ENCODE peak calls at places on chromosomes 7 and 10, in eight cellular contexts. J is uterus; S is keratinocyte; C is SK-N-SH; L is mesenchymal stem cell; T is spleen; M is CD8-positive, alpha-beta T cell; U is transverse colon. F is an unnamed sample.

GRCh38 chr10:47044741-47045140 is 133.5 kb downstream of the PTPN20 start:
- DNase-seq in T (peak; percentile 67), S (no peak), J (peak; percentile 16), C (peak; percentile 63), M (no peak), L (no peak), U (no peak), F (no peak)

GRCh38 chr7:158774916-158775315 is 54.4 kb downstream of the ESYT2 start:
- DNase-seq in S (no peak), C (no peak), L (no peak), U (no peak), M (no peak), J (no peak), T (no peak), F (no peak)

GRCh38 chr10:82397859-82398258 is 522.9 kb downstream of the NRG3 start:
- DNase-seq in L (no peak), C (no peak), T (no peak), M (no peak), U (no peak), J (no peak), S (no peak), F (no peak)

GRCh38 chr7:108603922-108604684 is 34.4 kb downstream of the DNAJB9 start:
- DNase-seq in L (no peak), J (no peak), U (no peak), T (no peak), M (no peak), S (no peak), C (no peak), F (no peak)

GRCh38 chr10:132141526-132142395 is 45.0 kb upstream of the DPYSL4 start:
- DNase-seq in T (peak; percentile 69), S (no peak), M (no peak), U (no peak), L (no peak), C (no peak), J (no peak), F (peak; percentile 9)

GRCh38 chr10:71383972-71384687 is 12.6 kb upstream of the CDH23 start:
- DNase-seq in C (peak; percentile 84), U (peak; percentile 79), M (peak; percentile 63), J (peak; percentile 71), T (peak; percentile 92), L (peak; percentile 44), S (no peak), F (peak; percentile 79)

GRCh38 chr7:38673795-38674194 is 42.6 kb upstream of the AMPH start:
- DNase-seq in L (peak; percentile 64), S (no peak), T (no peak), C (no peak), U (no peak), M (no peak), J (no peak), F (no peak)

GRCh38 chr7:120502132-120502531 is 229.2 kb downstream of the KCND2 start:
- DNase-seq in M (no peak), S (no peak), J (no peak), T (no peak), L (no peak), U (no peak), C (no peak), F (no peak)

GRCh38 chr7:39459606-39460090 is 106.6 kb upstream of the YAE1 start:
- DNase-seq in T (no peak), L (no peak), M (no peak), C (peak; percentile 15), S (no peak), J (no peak), U (no peak), F (no peak)

GRCh38 chr10:113987805-113988204 is 55.9 kb upstream of the ADRB1 start:
- DNase-seq in L (peak; percentile 3), C (no peak), U (no peak), M (no peak), J (no peak), S (no peak), T (no peak), F (no peak)

GRCh38 chr10:132393695-132394181 is 3.3 kb upstream of the PWWP2B start:
- DNase-seq in T (peak; percentile 77), J (no peak), L (no peak), C (no peak), U (no peak), S (no peak), M (no peak), F (no peak)

GRCh38 chr7:20329389-20330175 is 1.1 kb upstream of the ITGB8 start:
- DNase-seq in C (peak; percentile 86), M (no peak), L (peak; percentile 81), S (no peak), U (peak; percentile 71), J (peak; percentile 67), T (peak; percentile 74), F (peak; percentile 31)

GRCh38 chr7:149422914-149423285 is 38.0 kb downstream of the ZNF777 start:
- DNase-seq in L (no peak), S (no peak), J (no peak), U (peak; percentile 37), T (peak; percentile 92), C (no peak), M (peak; percentile 8), F (no peak)

GRCh38 chr10:23399701-23400144 is 39.2 kb upstream of the OTUD1 start:
- DNase-seq in U (no peak), M (no peak), T (no peak), L (peak; percentile 95), J (no peak), S (no peak), C (no peak), F (peak; percentile 52)

GRCh38 chr7:46003161-46003560 is 82.1 kb upstream of the IGFBP3 start:
- DNase-seq in C (no peak), U (no peak), J (no peak), L (no peak), S (no peak), T (no peak), M (no peak), F (no peak)

GRCh38 chr10:66746246-66746645 is 179.6 kb upstream of the LRRTM3 start:
- DNase-seq in S (no peak), L (no peak), C (no peak), J (no peak), M (no peak), T (no peak), U (no peak), F (no peak)

GRCh38 chr10:100743626-100744135 is 1.7 kb upstream of the PAX2 start:
- DNase-seq in S (peak; percentile 13), M (peak; percentile 17), L (peak; percentile 45), U (peak; percentile 54), C (peak; percentile 85), T (no peak), J (no peak), F (no peak)

DNA sequence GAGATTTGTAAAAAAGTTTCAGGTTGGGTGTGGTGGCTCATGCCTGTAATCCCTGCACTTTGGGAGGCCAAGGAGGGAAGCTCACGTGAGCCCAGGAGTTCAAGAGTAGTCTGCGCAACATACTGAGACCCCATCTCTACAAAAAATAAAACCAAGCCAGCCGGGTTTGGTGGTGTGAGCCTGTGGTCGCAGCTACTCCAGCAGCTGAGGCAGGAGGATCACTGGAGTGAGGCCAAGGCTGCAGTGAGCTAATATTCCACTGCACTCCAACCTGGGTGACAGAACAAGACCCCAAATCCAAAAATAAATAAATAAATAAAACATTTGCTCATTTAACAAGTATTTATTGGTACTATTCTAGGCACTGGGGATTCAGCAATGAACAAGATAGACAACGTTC is 1.5 kb upstream of the CHCHD1 start:
- DNase-seq in C (no peak), U (no peak), L (no peak), S (no peak), M (no peak), T (no peak), J (no peak), F (no peak)
- H3K4me3 ChIP-seq in C (no peak overlapping the region), U (no peak overlapping the region), L (no peak overlapping the region), S (no peak overlapping the region), M (no peak overlapping the region), T (no peak overlapping the region), J (no peak overlapping the region), F (no peak overlapping the region)

DNA sequence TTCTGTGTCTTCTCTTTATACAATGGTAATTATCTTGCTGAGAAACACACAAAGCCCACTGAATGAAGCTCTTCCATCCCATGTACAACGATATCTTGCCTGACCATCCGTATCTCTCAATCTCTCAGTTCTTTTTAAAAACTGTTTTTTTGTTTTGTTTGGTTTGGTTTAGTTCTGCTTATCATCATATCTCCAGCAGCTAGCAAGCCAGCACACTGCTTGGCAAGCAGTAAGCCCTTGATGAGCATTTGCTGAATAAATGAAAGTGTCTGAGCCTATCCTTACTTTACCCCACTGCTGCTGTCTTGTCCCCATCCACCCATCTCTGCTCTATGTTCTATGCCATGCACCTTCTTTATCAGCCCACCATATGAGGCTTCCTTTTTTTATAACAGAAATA is 34.2 kb downstream of the ITGB1 start:
- DNase-seq in J (no peak), U (no peak), C (no peak), L (no peak), S (no peak), M (no peak), T (no peak), F (no peak)
- H3K27ac ChIP-seq in J (no peak overlapping the region), U (no peak overlapping the region), C (peak overlapping the region; percentile 2), L (peak overlapping the region; percentile 2), S (no peak overlapping the region), M (no peak overlapping the region), T (no peak overlapping the region), F (no peak overlapping the region)

GRCh38 chr7:73842248-73842895 is at the start of gene METTL27:
- DNase-seq in S (no peak), L (peak; percentile 94), M (peak; percentile 83), C (peak; percentile 100), T (peak; percentile 95), U (peak; percentile 96), J (peak; percentile 93), F (peak; percentile 94)

GRCh38 chr7:73839290-73839689 is 3.0 kb downstream of the METTL27 start:
- DNase-seq in T (no peak), C (no peak), J (no peak), M (no peak), S (no peak), L (no peak), U (no peak), F (no peak)

GRCh38 chr7:73841689-73842247 is 548 bp downstream of the METTL27 start:
- DNase-seq in J (no peak), U (peak; percentile 22), M (no peak), L (no peak), C (peak; percentile 69), T (no peak), S (no peak), F (no peak)

GRCh38 chr7:73839743-73840714 is 2.3 kb downstream of the METTL27 start:
- DNase-seq in S (no peak), C (peak; percentile 72), U (no peak), J (no peak), M (no peak), T (no peak), L (no peak), F (no peak)

GRCh38 chr7:73840715-73841379 is 1.5 kb downstream of the METTL27 start:
- DNase-seq in U (no peak), J (no peak), C (no peak), S (no peak), L (no peak), T (no peak), M (no peak), F (no peak)
- H3K4me3 ChIP-seq in U (no peak overlapping the region), J (no peak overlapping the region), C (no peak overlapping the region), S (no peak overlapping the region), L (no peak overlapping the region), T (no peak overlapping the region), M (no peak overlapping the region), F (no peak overlapping the region)

DNA sequence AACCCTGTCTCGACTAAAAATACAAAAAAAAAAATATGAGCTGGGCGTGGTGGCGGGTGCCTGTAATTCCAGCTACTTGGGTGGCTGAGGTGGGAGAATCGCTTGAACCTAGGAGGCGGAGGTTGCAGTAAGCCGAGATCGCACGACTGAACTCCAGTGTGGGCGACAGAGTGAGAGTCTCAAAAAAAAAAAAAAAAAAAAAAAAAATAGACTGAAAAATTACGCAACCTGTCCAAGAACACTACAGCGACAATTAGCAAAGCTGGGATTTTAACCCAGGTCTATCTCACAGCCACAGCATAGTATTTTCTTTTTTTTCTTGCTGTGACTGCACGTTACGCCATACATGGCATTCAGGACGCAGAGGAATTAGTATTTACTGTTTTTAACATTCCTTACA is 1.1 kb upstream of the RABGEF1 start:
- DNase-seq in U (no peak), M (no peak), T (no peak), S (no peak), J (no peak), C (no peak), L (peak; percentile 34), F (no peak)
- H3K27ac ChIP-seq in U (peak overlapping the region; percentile 94), M (peak overlapping the region; percentile 92), T (peak overlapping the region; percentile 99), S (peak overlapping the region; percentile 87), J (peak overlapping the region; percentile 92), C (peak overlapping the region; percentile 96), L (no peak overlapping the region), F (peak overlapping the region; percentile 98)